ENCODE peak calls at places on chromosomes 2 and 18, in seven cellular contexts. One of them, this sample, is unnamed.

GRCh38 chr2:38159171-38159570 is 83.2 kb upstream of the CYP1B1 start:
- DNase-seq in neuronal stem cell: no peak
- DNase-seq in H9: no peak
- DNase-seq in IMR-90: no peak
- DNase-seq in H1: no peak
- DNase-seq in mesenchymal stem cell: no peak
- DNase-seq in mesendoderm: no peak
- DNase-seq in this sample: no peak

GRCh38 chr18:29753379-29753778 is 1289.2 kb downstream of the DSC3 start:
- DNase-seq in H1: no peak
- DNase-seq in H9: no peak
- DNase-seq in IMR-90: peak
- DNase-seq in mesendoderm: no peak
- DNase-seq in neuronal stem cell: no peak
- DNase-seq in mesenchymal stem cell: peak
- DNase-seq in this sample: no peak

GRCh38 chr2:207930747-207931146 is 94.6 kb downstream of the PLEKHM3 start:
- DNase-seq in mesenchymal stem cell: no peak
- DNase-seq in H1: no peak
- DNase-seq in mesendoderm: no peak
- DNase-seq in H9: no peak
- DNase-seq in IMR-90: no peak
- DNase-seq in neuronal stem cell: no peak
- DNase-seq in this sample: peak

GRCh38 chr2:112692914-112693313 is 27.9 kb upstream of the NT5DC4 start:
- DNase-seq in H9: no peak
- DNase-seq in mesendoderm: no peak
- DNase-seq in neuronal stem cell: no peak
- DNase-seq in mesenchymal stem cell: no peak
- DNase-seq in IMR-90: no peak
- DNase-seq in H1: no peak
- DNase-seq in this sample: no peak

GRCh38 chr18:42330296-42330695 is 375.3 kb downstream of the PIK3C3 start:
- DNase-seq in H9: no peak
- DNase-seq in H1: no peak
- DNase-seq in mesendoderm: peak
- DNase-seq in IMR-90: no peak
- DNase-seq in mesenchymal stem cell: peak
- DNase-seq in neuronal stem cell: no peak
- DNase-seq in this sample: no peak

GRCh38 chr2:25369439-25369838 is 27.7 kb upstream of the DNMT3A start:
- DNase-seq in neuronal stem cell: no peak
- DNase-seq in H1: no peak
- DNase-seq in mesendoderm: no peak
- DNase-seq in IMR-90: no peak
- DNase-seq in mesenchymal stem cell: no peak
- DNase-seq in H9: no peak
- DNase-seq in this sample: no peak

GRCh38 chr2:149038442-149039212 is at the start of gene LYPD6B:
- DNase-seq in neuronal stem cell: no peak
- DNase-seq in mesenchymal stem cell: no peak
- DNase-seq in H9: peak
- DNase-seq in mesendoderm: peak
- DNase-seq in IMR-90: no peak
- DNase-seq in H1: no peak
- DNase-seq in this sample: peak

GRCh38 chr2:74010087-74010541 is 25.4 kb downstream of the TET3 start:
- DNase-seq in neuronal stem cell: no peak
- DNase-seq in mesendoderm: no peak
- DNase-seq in H1: no peak
- DNase-seq in H9: no peak
- DNase-seq in IMR-90: no peak
- DNase-seq in mesenchymal stem cell: no peak
- DNase-seq in this sample: peak

GRCh38 chr2:48948400-48949110 is 193.0 kb upstream of the LHCGR start:
- DNase-seq in H1: no peak
- DNase-seq in H9: no peak
- DNase-seq in mesendoderm: no peak
- DNase-seq in neuronal stem cell: no peak
- DNase-seq in mesenchymal stem cell: no peak
- DNase-seq in IMR-90: no peak
- DNase-seq in this sample: no peak

GRCh38 chr18:11259421-11259820 is 110.1 kb upstream of the PIEZO2 start:
- DNase-seq in mesenchymal stem cell: no peak
- DNase-seq in mesendoderm: no peak
- DNase-seq in neuronal stem cell: no peak
- DNase-seq in H9: no peak
- DNase-seq in H1: no peak
- DNase-seq in IMR-90: no peak
- DNase-seq in this sample: no peak

DNA sequence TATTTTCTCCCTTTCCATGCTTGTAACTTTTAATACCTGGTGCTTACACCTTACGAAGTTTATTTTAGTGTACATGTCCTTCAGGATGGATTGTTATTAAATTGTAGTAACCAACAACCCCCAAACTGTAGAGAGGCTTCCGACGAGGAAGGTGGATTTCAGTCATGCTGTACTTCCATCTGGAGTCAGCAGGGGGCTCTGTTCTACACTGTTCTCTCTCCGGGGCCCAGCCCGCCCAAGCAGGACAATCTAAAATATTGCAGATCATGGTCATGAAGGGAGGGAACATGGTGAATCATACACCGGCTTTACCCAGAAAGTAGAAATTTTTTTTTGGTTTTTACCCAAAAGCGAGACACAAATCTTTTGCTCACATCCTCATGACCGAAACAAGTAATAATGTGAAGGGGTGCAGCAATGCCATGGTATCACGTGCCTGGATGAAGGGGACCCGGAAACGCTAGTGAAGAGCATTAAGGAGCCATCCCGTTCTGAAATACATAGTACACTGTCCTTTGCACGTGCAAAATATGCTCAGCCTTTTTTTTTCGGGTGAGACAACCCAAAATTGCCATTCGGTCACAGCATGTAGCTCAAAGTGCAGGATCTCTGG is 884.8 kb downstream of the EPHA4 start:
- DNase-seq in H9: peak
- DNase-seq in mesendoderm: peak
- DNase-seq in neuronal stem cell: peak
- DNase-seq in mesenchymal stem cell: peak
- DNase-seq in H1: no peak
- DNase-seq in IMR-90: peak
- DNase-seq in this sample: peak
- H3K18ac ChIP-seq in H9: no peak
- H3K18ac ChIP-seq in mesendoderm: no peak
- H3K18ac ChIP-seq in neuronal stem cell: no peak
- H3K18ac ChIP-seq in mesenchymal stem cell: no peak
- H3K18ac ChIP-seq in H1: no peak
- H3K18ac ChIP-seq in IMR-90: no peak
- H3K18ac ChIP-seq in this sample: no peak

GRCh38 chr18:58992301-58993231 is 127.9 kb downstream of the ZNF532 start:
- DNase-seq in neuronal stem cell: no peak
- DNase-seq in H1: no peak
- DNase-seq in IMR-90: no peak
- DNase-seq in mesenchymal stem cell: no peak
- DNase-seq in mesendoderm: no peak
- DNase-seq in H9: no peak
- DNase-seq in this sample: no peak

GRCh38 chr18:58990720-58991119 is 126.0 kb downstream of the ZNF532 start:
- DNase-seq in mesendoderm: no peak
- DNase-seq in H1: no peak
- DNase-seq in neuronal stem cell: no peak
- DNase-seq in mesenchymal stem cell: no peak
- DNase-seq in H9: no peak
- DNase-seq in IMR-90: no peak
- DNase-seq in this sample: no peak

GRCh38 chr18:58995663-58996062 is 131.0 kb downstream of the ZNF532 start:
- DNase-seq in mesenchymal stem cell: no peak
- DNase-seq in mesendoderm: no peak
- DNase-seq in IMR-90: no peak
- DNase-seq in H9: no peak
- DNase-seq in H1: no peak
- DNase-seq in neuronal stem cell: no peak
- DNase-seq in this sample: no peak

GRCh38 chr18:58991127-58991798 is 126.6 kb downstream of the ZNF532 start:
- DNase-seq in neuronal stem cell: no peak
- DNase-seq in H1: no peak
- DNase-seq in mesenchymal stem cell: no peak
- DNase-seq in mesendoderm: no peak
- DNase-seq in IMR-90: peak
- DNase-seq in H9: no peak
- DNase-seq in this sample: no peak

DNA sequence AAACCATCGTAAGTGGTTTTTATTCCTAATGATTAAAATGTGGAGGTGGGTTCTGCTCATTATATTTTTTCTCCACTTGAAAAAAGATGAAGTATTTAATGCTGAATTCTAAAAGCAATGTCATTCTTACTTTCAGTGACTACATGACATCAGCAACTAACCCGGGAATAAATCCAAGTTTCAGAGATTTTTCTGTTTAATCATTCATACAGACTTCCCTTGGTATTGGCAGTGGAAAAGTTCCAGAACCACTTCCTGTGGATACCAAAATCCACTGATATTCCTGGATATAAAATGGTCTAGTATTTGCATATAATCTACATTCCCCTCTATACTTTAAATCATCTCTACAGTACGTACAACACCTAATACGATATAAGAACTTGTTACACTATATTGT is 128.6 kb downstream of the ZNF532 start:
- DNase-seq in IMR-90: peak
- DNase-seq in neuronal stem cell: no peak
- DNase-seq in H9: no peak
- DNase-seq in mesendoderm: no peak
- DNase-seq in mesenchymal stem cell: peak
- DNase-seq in H1: no peak
- DNase-seq in this sample: no peak
- H3K9ac ChIP-seq in IMR-90: no peak
- H3K9ac ChIP-seq in neuronal stem cell: no peak
- H3K9ac ChIP-seq in H9: no peak
- H3K9ac ChIP-seq in mesendoderm: no peak
- H3K9ac ChIP-seq in mesenchymal stem cell: peak
- H3K9ac ChIP-seq in H1: no peak
- H3K9ac ChIP-seq in this sample: no peak

DNA sequence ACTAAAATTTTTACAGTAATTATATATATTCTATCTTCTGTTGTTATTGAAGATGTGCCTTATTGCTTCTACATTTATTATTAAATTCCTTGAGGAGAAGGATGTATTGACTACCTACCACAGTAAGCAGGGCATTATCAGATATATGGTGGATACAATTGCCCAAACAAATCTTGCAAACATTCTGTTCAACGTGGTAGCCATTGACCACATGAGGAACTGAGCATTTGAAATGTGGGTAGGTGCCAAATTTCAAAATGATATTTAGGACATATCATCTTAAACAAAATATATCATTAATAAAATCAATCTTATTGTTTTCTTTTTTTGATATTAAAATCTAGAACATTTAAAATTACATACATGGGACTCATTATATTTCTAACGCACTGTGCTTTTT is 11.1 kb downstream of the SCN3A start:
- DNase-seq in IMR-90: no peak
- DNase-seq in H9: no peak
- DNase-seq in H1: no peak
- DNase-seq in mesenchymal stem cell: no peak
- DNase-seq in mesendoderm: no peak
- DNase-seq in neuronal stem cell: no peak
- DNase-seq in this sample: no peak
- H3K18ac ChIP-seq in IMR-90: no peak
- H3K18ac ChIP-seq in H9: no peak
- H3K18ac ChIP-seq in H1: no peak
- H3K18ac ChIP-seq in mesenchymal stem cell: no peak
- H3K18ac ChIP-seq in mesendoderm: no peak
- H3K18ac ChIP-seq in neuronal stem cell: no peak
- H3K18ac ChIP-seq in this sample: no peak

GRCh38 chr2:50396301-50396637 is 635.7 kb downstream of the NRXN1 start:
- DNase-seq in neuronal stem cell: no peak
- DNase-seq in mesendoderm: no peak
- DNase-seq in IMR-90: no peak
- DNase-seq in H1: no peak
- DNase-seq in mesenchymal stem cell: no peak
- DNase-seq in H9: no peak
- DNase-seq in this sample: no peak

GRCh38 chr2:50402654-50402960 is 629.3 kb downstream of the NRXN1 start:
- DNase-seq in mesendoderm: no peak
- DNase-seq in H1: no peak
- DNase-seq in neuronal stem cell: no peak
- DNase-seq in H9: no peak
- DNase-seq in IMR-90: no peak
- DNase-seq in mesenchymal stem cell: no peak
- DNase-seq in this sample: no peak

GRCh38 chr2:50395510-50396300 is 636.2 kb downstream of the NRXN1 start:
- DNase-seq in neuronal stem cell: no peak
- DNase-seq in mesendoderm: peak
- DNase-seq in IMR-90: no peak
- DNase-seq in H9: no peak
- DNase-seq in mesenchymal stem cell: peak
- DNase-seq in H1: no peak
- DNase-seq in this sample: no peak

GRCh38 chr2:50401772-50402653 is 629.9 kb downstream of the NRXN1 start:
- DNase-seq in mesendoderm: peak
- DNase-seq in H1: peak
- DNase-seq in H9: peak
- DNase-seq in neuronal stem cell: peak
- DNase-seq in mesenchymal stem cell: peak
- DNase-seq in IMR-90: peak
- DNase-seq in this sample: peak

GRCh38 chr2:50398101-50398500 is 633.8 kb downstream of the NRXN1 start:
- DNase-seq in IMR-90: no peak
- DNase-seq in neuronal stem cell: no peak
- DNase-seq in H1: no peak
- DNase-seq in mesendoderm: no peak
- DNase-seq in mesenchymal stem cell: no peak
- DNase-seq in H9: no peak
- DNase-seq in this sample: no peak
- H3K9ac ChIP-seq in IMR-90: no peak
- H3K9ac ChIP-seq in neuronal stem cell: no peak
- H3K9ac ChIP-seq in H1: no peak
- H3K9ac ChIP-seq in mesendoderm: no peak
- H3K9ac ChIP-seq in mesenchymal stem cell: no peak
- H3K9ac ChIP-seq in H9: no peak
- H3K9ac ChIP-seq in this sample: no peak

DNA sequence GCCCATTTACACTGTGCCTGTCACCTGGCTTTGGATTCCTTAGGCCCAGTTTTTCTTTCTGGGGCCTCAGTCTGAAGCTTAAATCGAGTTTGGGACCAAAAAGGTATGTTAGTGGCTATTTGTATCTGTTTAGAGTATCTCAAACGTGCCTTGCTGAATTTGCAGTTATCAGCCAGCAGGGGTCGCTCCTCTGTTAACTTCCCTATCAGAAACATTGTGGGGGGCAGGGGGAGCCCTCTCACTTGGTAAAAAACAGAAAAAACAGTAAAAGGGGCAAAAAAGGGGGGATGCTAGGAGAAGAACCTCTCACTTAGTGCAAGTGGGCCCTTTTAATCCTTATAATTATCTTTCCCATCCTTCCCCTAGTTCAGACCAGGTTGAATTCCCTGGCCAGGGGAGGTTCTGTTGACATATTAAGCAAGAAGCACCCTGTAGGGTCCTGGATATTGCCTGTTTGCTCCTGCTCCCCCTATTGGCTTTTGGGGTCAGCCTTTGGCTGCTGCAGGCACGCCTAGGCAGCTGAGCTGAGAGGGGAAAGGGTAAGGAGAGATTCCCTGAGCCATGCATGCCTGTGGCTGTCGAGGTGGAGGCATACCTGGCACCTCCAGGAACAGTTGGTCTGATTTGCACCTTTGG is 8.8 kb upstream of the IFIH1 start:
- DNase-seq in mesenchymal stem cell: no peak
- DNase-seq in mesendoderm: peak
- DNase-seq in H1: no peak
- DNase-seq in neuronal stem cell: no peak
- DNase-seq in H9: peak
- DNase-seq in IMR-90: no peak
- DNase-seq in this sample: no peak
- H3K18ac ChIP-seq in mesenchymal stem cell: no peak
- H3K18ac ChIP-seq in mesendoderm: no peak
- H3K18ac ChIP-seq in H1: no peak
- H3K18ac ChIP-seq in neuronal stem cell: no peak
- H3K18ac ChIP-seq in H9: no peak
- H3K18ac ChIP-seq in IMR-90: no peak
- H3K18ac ChIP-seq in this sample: no peak

This sample was measured in trophoblast cell.